ENCODE peak calls at places on chromosomes 6 and 20, in five cellular contexts. D, B, M, K and Y are unnamed samples.

GRCh38 chr20:34998331-34998950 is 42.8 kb downstream of the MYH7B start:
- DNase-seq in K (no peak), M (peak), D (no peak), B (no peak), Y (no peak)

GRCh38 chr6:40319124-40319523 is 268.0 kb downstream of the LRFN2 start:
- DNase-seq in K (no peak), B (no peak), M (no peak), D (no peak), Y (no peak)

GRCh38 chr20:58059145-58059544 is 169.3 kb downstream of the ANKRD60 start:
- DNase-seq in B (no peak), M (peak), D (no peak), K (no peak), Y (no peak)

GRCh38 chr6:143529095-143529494 is 17.6 kb upstream of the FUCA2 start:
- DNase-seq in B (no peak), D (peak), M (no peak), K (no peak), Y (no peak)

GRCh38 chr6:133817460-133818047 is 71.4 kb upstream of the TCF21 start:
- DNase-seq in D (peak), K (peak), B (peak), M (peak), Y (peak)

GRCh38 chr6:3919130-3919628 is 70.0 kb downstream of the FAM50B start:
- DNase-seq in M (no peak), B (no peak), D (no peak), K (no peak), Y (no peak)

GRCh38 chr6:64330694-64331309 is 695.2 kb downstream of the PHF3 start:
- DNase-seq in D (no peak), M (peak), K (no peak), B (no peak), Y (no peak)

GRCh38 chr6:7896465-7896987 is 14.1 kb downstream of the TXNDC5 start:
- DNase-seq in D (no peak), M (no peak), B (no peak), K (no peak), Y (no peak)

GRCh38 chr20:35908007-35908406 is 46.3 kb downstream of the SCAND1 start:
- DNase-seq in K (no peak), D (no peak), B (no peak), M (no peak), Y (no peak)

GRCh38 chr6:19806971-19807396 is 30.2 kb upstream of the ID4 start:
- DNase-seq in B (no peak), D (no peak), K (no peak), M (no peak), Y (no peak)

GRCh38 chr6:971981-972640 is 279.2 kb upstream of the EXOC2 start:
- DNase-seq in B (no peak), K (no peak), M (no peak), D (no peak), Y (no peak)

GRCh38 chr6:124436803-124437202 is 525.4 kb upstream of the RNF217 start:
- DNase-seq in K (no peak), D (no peak), M (no peak), B (no peak), Y (no peak)

GRCh38 chr20:36818831-36819230 is 45.3 kb upstream of the DSN1 start:
- DNase-seq in D (peak), M (no peak), K (no peak), B (no peak), Y (no peak)

GRCh38 chr6:107719160-107719559 is 105.0 kb downstream of the SCML4 start:
- DNase-seq in D (no peak), M (no peak), K (no peak), B (no peak), Y (no peak)

GRCh38 chr6:139187489-139187888 is 52.6 kb downstream of the HECA start:
- DNase-seq in K (no peak), M (no peak), B (no peak), D (peak), Y (no peak)

GRCh38 chr6:80528115-80528514 is 421.6 kb downstream of the BCKDHB start:
- DNase-seq in K (no peak), D (no peak), B (no peak), M (no peak), Y (no peak)

GRCh38 chr6:12288844-12289654 is 1.1 kb upstream of the EDN1 start:
- DNase-seq in M (peak), K (no peak), B (peak), D (peak), Y (peak)

GRCh38 chr6:158231551-158232444 is 63.6 kb downstream of the GTF2H5 start:
- DNase-seq in B (peak), K (peak), M (peak), D (peak), Y (peak)

GRCh38 chr6:163814494-163815364 is 400.2 kb downstream of the QKI start:
- DNase-seq in B (peak), D (no peak), K (no peak), M (no peak), Y (peak)

GRCh38 chr20:4916991-4917881 is 84.1 kb downstream of the SLC23A2 start:
- DNase-seq in D (no peak), M (no peak), B (no peak), K (no peak), Y (no peak)

GRCh38 chr20:58233881-58234528 is 5.6 kb upstream of the ANKRD60 start:
- DNase-seq in M (peak), B (no peak), D (peak), K (no peak), Y (peak)

GRCh38 chr6:158377866-158378265 is 65.6 kb downstream of the TULP4 start:
- DNase-seq in M (no peak), B (no peak), D (no peak), K (no peak), Y (no peak)

GRCh38 chr20:48567145-48567544 is 260.7 kb downstream of the PREX1 start:
- DNase-seq in B (no peak), D (no peak), M (no peak), K (no peak), Y (no peak)

GRCh38 chr6:5141046-5141445 is 55.9 kb downstream of the PPP1R3G start:
- DNase-seq in B (no peak), K (no peak), M (no peak), D (no peak), Y (no peak)

GRCh38 chr6:37013516-37014491 is 8.3 kb downstream of the FGD2 start:
- DNase-seq in D (no peak), M (no peak), K (no peak), B (no peak), Y (no peak)

GRCh38 chr6:37008484-37009186 is 3.2 kb downstream of the FGD2 start:
- DNase-seq in B (no peak), K (no peak), D (no peak), M (no peak), Y (no peak)

GRCh38 chr6:37010402-37010892 is 5.0 kb downstream of the FGD2 start:
- DNase-seq in K (no peak), D (no peak), M (no peak), B (no peak), Y (no peak)

GRCh38 chr6:37014667-37015066 is 9.2 kb downstream of the FGD2 start:
- DNase-seq in K (no peak), B (no peak), M (no peak), D (no peak), Y (no peak)

DNA sequence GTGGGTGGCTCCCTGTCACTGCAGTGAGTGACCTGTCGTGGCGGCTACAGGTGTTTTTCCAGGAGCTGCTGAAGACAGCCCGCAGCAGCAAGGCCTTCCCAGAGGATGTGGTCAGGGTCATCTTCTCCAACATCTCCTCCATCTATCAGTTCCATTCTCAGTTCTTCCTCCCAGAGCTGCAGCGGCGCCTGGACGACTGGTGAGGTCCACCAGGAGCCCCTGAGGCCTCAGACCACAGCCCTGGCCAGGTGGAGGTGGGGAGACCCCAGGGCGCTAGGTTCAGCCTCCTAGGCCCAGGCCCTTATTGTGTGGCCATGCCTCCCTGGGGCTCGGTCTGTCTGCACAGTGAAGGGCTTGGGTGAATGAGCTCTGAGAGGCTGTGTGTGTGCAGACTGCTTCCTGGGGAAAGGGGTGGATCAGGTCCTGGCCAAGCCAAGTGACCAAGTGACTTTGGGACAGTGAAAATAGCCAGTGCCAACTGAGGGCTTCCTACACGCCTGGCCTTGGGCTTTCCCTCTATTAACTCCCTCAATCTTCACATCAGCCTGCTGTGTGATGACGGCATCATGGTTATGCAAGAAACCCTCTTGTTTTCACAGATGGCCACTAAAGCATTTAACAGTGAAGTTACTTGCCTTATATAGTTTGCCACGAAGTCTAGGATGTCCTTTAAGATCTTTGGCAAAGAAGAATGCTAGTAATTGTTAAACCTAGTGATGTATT is 6.4 kb downstream of the FGD2 start:
- DNase-seq in M (no peak), D (no peak), B (no peak), K (no peak), Y (no peak)
- TF ChIP-seq TAF1 in M (no peak), D (no peak), B (no peak), K (no peak), Y (no peak)

GRCh38 chr6:51842066-51842465 is 245.3 kb downstream of the PKHD1 start:
- DNase-seq in M (no peak), D (no peak), K (no peak), B (no peak), Y (no peak)

GRCh38 chr6:51843470-51844390 is 243.7 kb downstream of the PKHD1 start:
- DNase-seq in M (no peak), D (peak), B (no peak), K (no peak), Y (no peak)

GRCh38 chr6:51844391-51844735 is 243.1 kb downstream of the PKHD1 start:
- DNase-seq in M (no peak), D (peak), B (no peak), K (no peak), Y (no peak)

GRCh38 chr6:51841656-51842055 is 245.8 kb downstream of the PKHD1 start:
- DNase-seq in B (no peak), K (no peak), M (no peak), D (no peak), Y (no peak)

DNA sequence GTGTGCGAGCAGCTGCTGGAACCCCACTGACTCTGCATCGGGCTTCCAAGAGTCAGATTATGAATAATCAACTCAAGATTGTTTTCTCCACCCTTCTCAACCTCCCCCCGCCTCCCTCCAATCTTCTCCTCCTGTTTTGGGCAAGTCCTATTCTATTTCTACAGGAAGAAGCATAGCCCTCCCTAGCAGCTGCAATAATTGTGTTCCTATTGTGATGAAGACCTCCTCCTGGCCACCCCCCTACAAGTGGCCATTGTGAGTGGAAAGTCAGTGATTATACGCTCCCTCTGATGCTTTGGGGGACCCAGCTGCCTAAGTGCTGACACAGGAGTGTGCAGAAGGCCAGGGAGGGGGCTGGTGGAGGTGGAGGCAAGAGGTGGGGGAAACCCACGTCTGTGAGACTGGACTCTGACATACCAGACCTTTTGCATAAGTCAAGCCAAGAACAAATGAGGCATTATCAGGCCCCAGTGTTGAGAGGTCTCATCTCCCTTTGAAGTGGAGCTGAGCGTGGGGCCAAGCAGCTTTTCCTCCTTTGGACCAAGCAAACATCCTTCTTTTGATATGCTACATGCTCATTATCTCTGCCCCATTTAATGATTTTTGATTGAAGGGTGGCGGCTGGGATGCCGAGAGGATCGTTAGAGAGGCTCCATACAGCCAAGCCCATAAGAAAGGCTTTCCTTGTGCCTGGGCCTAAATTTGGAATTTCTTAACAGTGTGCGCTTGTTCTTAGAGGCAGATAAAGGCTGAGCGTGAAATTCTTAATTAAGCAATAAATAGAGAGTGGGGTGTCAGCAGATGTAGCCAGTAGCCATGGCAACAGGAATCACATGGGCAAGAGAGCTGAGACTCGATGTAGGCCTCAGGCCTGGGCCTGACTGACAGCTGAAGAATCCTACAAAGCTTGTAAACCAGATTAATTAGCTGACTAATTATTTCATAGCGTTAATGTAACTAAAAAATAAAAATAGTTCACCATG is 244.6 kb downstream of the PKHD1 start:
- DNase-seq in K (no peak), M (no peak), D (no peak), B (no peak), Y (no peak)
- TF ChIP-seq TAF1 in K (no peak), M (no peak), D (no peak), B (no peak), Y (no peak)

DNA sequence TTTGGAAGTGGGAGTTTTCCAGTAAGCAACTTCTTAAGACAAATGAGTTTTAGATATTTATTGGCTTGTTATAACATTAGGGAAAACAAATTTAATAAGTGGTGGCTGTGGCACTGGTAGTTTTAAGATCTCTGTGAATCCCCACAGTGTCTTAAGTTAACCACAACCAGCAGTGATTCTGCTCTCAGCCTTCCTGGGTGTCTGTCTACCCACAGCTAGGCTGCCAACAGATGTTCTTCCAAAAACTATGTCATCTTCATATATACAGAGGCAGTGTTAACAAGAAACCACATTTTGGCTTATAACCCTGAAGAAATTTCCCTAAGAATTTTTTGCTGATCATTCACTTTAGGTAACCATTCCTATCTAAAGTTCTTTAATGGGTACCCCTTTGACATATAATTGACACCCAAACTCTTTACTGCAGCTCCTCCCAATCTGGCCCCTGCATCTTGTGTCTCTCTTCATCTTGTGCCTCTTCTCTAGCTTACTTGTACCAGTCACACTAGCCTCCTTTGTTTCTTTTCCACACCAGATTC is 52.7 kb downstream of the TOP1 start:
- DNase-seq in K (no peak), D (no peak), B (no peak), M (no peak), Y (no peak)
- TF ChIP-seq TAF1 in K (no peak), D (no peak), B (no peak), M (no peak), Y (no peak)

GRCh38 chr20:44747166-44748004 is 1.7 kb downstream of the KCNK15 start:
- DNase-seq in B (peak), M (peak), K (peak), D (peak), Y (peak)
- TF ChIP-seq TAF1 in B (no peak), M (no peak), K (no peak), D (no peak), Y (no peak)